ENCODE peak calls at places on chromosomes 4 and X, in four cellular contexts. I, K, R and C are unnamed samples.

GRCh38 chr4:6333301-6334202 is 63.9 kb downstream of the WFS1 start:
- DNase-seq in I (no peak), K (peak; percentile 60), R (peak; percentile 38), C (no peak)

GRCh38 chrX:47182106-47182700 is 11.4 kb upstream of the UBA1 start:
- DNase-seq in I (no peak), K (no peak), R (no peak), C (no peak)

GRCh38 chr4:151743128-151743854 is 17.5 kb downstream of the GATB start:
- DNase-seq in I (no peak), K (no peak), R (no peak), C (no peak)

GRCh38 chrX:34656842-34657780 is at the start of gene TMEM47:
- DNase-seq in I (peak; percentile 72), K (peak; percentile 13), R (peak; percentile 68), C (peak; percentile 72)

GRCh38 chr4:133588306-133588705 is 439.2 kb downstream of the PCDH10 start:
- DNase-seq in I (no peak), K (no peak), R (no peak), C (no peak)

GRCh38 chr4:825969-826330 is at the start of gene CPLX1:
- DNase-seq in I (peak; percentile 44), K (peak; percentile 60), R (no peak), C (peak; percentile 41)

GRCh38 chr4:155889036-155889793 is 14.3 kb upstream of the TDO2 start:
- DNase-seq in I (no peak), K (no peak), R (peak; percentile 15), C (no peak)

GRCh38 chrX:14064632-14065432 is 35.1 kb upstream of the GEMIN8 start:
- DNase-seq in I (no peak), K (no peak), R (no peak), C (no peak)

GRCh38 chr4:145066063-145066501 is 31.9 kb downstream of the ANAPC10 start:
- DNase-seq in I (no peak), K (no peak), R (no peak), C (no peak)

GRCh38 chr4:110643096-110643495 is 20.2 kb upstream of the PITX2 start:
- DNase-seq in I (no peak), K (no peak), R (no peak), C (no peak)

GRCh38 chr4:54855221-54855854 is 197.6 kb downstream of the KIT start:
- DNase-seq in I (no peak), K (no peak), R (no peak), C (peak; percentile 72)

GRCh38 chrX:115949900-115950822 is 220.4 kb upstream of the AGTR2 start:
- DNase-seq in I (no peak), K (no peak), R (no peak), C (no peak)

GRCh38 chrX:121231566-121232358 is 184.4 kb downstream of the GLUD2 start:
- DNase-seq in I (no peak), K (no peak), R (no peak), C (no peak)

GRCh38 chr4:80538276-80538926 is 202.9 kb downstream of the CFAP299 start:
- DNase-seq in I (no peak), K (no peak), R (no peak), C (no peak)

GRCh38 chrX:41468647-41469323 is 21.6 kb downstream of the NYX start:
- DNase-seq in I (no peak), K (no peak), R (peak; percentile 22), C (peak; percentile 65)

GRCh38 chrX:129653985-129654651 is 638 bp downstream of the APLN start:
- DNase-seq in I (no peak), K (peak; percentile 44), R (peak; percentile 25), C (peak; percentile 20)

GRCh38 chrX:283115-283845 is 2.1 kb downstream of the PLCXD1 start:
- DNase-seq in I (peak; percentile 93), K (peak; percentile 96), R (peak; percentile 97), C (peak; percentile 92)

GRCh38 chr4:81651500-81651899 is 179.8 kb upstream of the RASGEF1B start:
- DNase-seq in I (no peak), K (peak; percentile 43), R (no peak), C (no peak)

GRCh38 chrX:134074151-134074550 is 88.8 kb upstream of the GPC3 start:
- DNase-seq in I (no peak), K (no peak), R (no peak), C (no peak)

GRCh38 chr4:120895554-120895953 is 27.0 kb downstream of the PRDM5 start:
- DNase-seq in I (no peak), K (no peak), R (no peak), C (no peak)

GRCh38 chr4:110878413-110878812 is 255.5 kb upstream of the PITX2 start:
- DNase-seq in I (no peak), K (no peak), R (no peak), C (no peak)

GRCh38 chr4:158775091-158775651 is 6.3 kb downstream of the FNIP2 start:
- DNase-seq in I (no peak), K (no peak), R (no peak), C (no peak)

GRCh38 chr4:152460488-152460887 is 75.4 kb downstream of the FBXW7 start:
- DNase-seq in I (no peak), K (no peak), R (no peak), C (no peak)

GRCh38 chr4:123559955-123560669 is 163.5 kb downstream of the SPRY1 start:
- DNase-seq in I (no peak), K (no peak), R (no peak), C (no peak)

GRCh38 chr4:78207951-78208350 is 150.8 kb downstream of the FRAS1 start:
- DNase-seq in I (no peak), K (no peak), R (no peak), C (no peak)

GRCh38 chr4:128825226-128825625 is 15.7 kb downstream of the JADE1 start:
- DNase-seq in I (no peak), K (no peak), R (no peak), C (no peak)

GRCh38 chrX:83108278-83108677 is 399.8 kb upstream of the POU3F4 start:
- DNase-seq in I (no peak), K (no peak), R (no peak), C (no peak)

GRCh38 chr4:166169111-166169510 is 296.1 kb downstream of the TLL1 start:
- DNase-seq in I (no peak), K (peak; percentile 6), R (no peak), C (no peak)

GRCh38 chr4:84932462-84932861 is 34.0 kb downstream of the WDFY3 start:
- DNase-seq in I (no peak), K (no peak), R (no peak), C (no peak)

GRCh38 chrX:11953615-11954014 is 184.7 kb upstream of the FRMPD4 start:
- DNase-seq in I (no peak), K (no peak), R (no peak), C (no peak)

GRCh38 chr4:143558286-143558685 is 44.8 kb downstream of the SMARCA5 start:
- DNase-seq in I (no peak), K (no peak), R (no peak), C (no peak)

GRCh38 chrX:105711805-105712204 is 110.5 kb upstream of the NRK start:
- DNase-seq in I (no peak), K (no peak), R (no peak), C (no peak)

GRCh38 chr4:29770627-29771026 is 949.5 kb upstream of the PCDH7 start:
- DNase-seq in I (no peak), K (no peak), R (no peak), C (no peak)

GRCh38 chrX:39309018-39309620 is 507.9 kb downstream of the MID1IP1 start:
- DNase-seq in I (no peak), K (peak; percentile 77), R (no peak), C (no peak)

GRCh38 chrX:11137543-11138139 is 26.5 kb downstream of the HCCS start:
- DNase-seq in I (no peak), K (no peak), R (no peak), C (no peak)

GRCh38 chr4:144634978-144635747 is 10.8 kb upstream of the HHIP start:
- DNase-seq in I (no peak), K (no peak), R (no peak), C (no peak)

GRCh38 chrX:87518504-87518903 is 902 bp downstream of the KLHL4 start:
- DNase-seq in I (no peak), K (no peak), R (no peak), C (no peak)

GRCh38 chr4:84916233-84916632 is 50.3 kb downstream of the WDFY3 start:
- DNase-seq in I (no peak), K (no peak), R (no peak), C (no peak)